ENCODE peak calls at places on chromosomes 11 and 22, in five cellular contexts. One of them, this sample, is unnamed.

GRCh38 chr11:12205330-12205729 is 94.9 kb downstream of the MICAL2 start:
- DNase-seq in IMR-90: peak
- DNase-seq in MM.1S: no peak
- DNase-seq in A549: no peak
- DNase-seq in aorta: no peak
- DNase-seq in this sample: no peak

GRCh38 chr11:77560605-77561004 is 29.1 kb upstream of the AQP11 start:
- DNase-seq in A549: peak
- DNase-seq in MM.1S: no peak
- DNase-seq in IMR-90: peak
- DNase-seq in aorta: no peak
- DNase-seq in this sample: no peak

GRCh38 chr11:47443028-47443700 is 5.8 kb downstream of the RAPSN start:
- DNase-seq in aorta: no peak
- DNase-seq in MM.1S: peak
- DNase-seq in IMR-90: no peak
- DNase-seq in A549: peak
- DNase-seq in this sample: no peak

GRCh38 chr11:32893091-32893946 is 708 bp downstream of the QSER1 start:
- DNase-seq in aorta: peak
- DNase-seq in A549: peak
- DNase-seq in IMR-90: peak
- DNase-seq in MM.1S: peak
- DNase-seq in this sample: peak

GRCh38 chr22:22714600-22715361 is 70.4 kb downstream of the GGTLC2 start:
- DNase-seq in IMR-90: no peak
- DNase-seq in MM.1S: no peak
- DNase-seq in aorta: no peak
- DNase-seq in A549: no peak
- DNase-seq in this sample: no peak

GRCh38 chr11:66685276-66686099 is 7.8 kb upstream of the RBM4B start:
- DNase-seq in aorta: no peak
- DNase-seq in MM.1S: no peak
- DNase-seq in IMR-90: no peak
- DNase-seq in A549: no peak
- DNase-seq in this sample: no peak

GRCh38 chr11:34174411-34175041 is 69.1 kb downstream of the NAT10 start:
- DNase-seq in A549: peak
- DNase-seq in IMR-90: peak
- DNase-seq in aorta: peak
- DNase-seq in MM.1S: peak
- DNase-seq in this sample: peak

GRCh38 chr11:8337115-8337386 is 73.4 kb upstream of the LMO1 start:
- DNase-seq in A549: no peak
- DNase-seq in IMR-90: no peak
- DNase-seq in aorta: no peak
- DNase-seq in MM.1S: no peak
- DNase-seq in this sample: no peak

GRCh38 chr11:7892751-7893356 is 38.2 kb downstream of the OR10A6 start:
- DNase-seq in MM.1S: peak
- DNase-seq in A549: peak
- DNase-seq in IMR-90: peak
- DNase-seq in aorta: no peak
- DNase-seq in this sample: no peak

GRCh38 chr11:19073454-19074415 is 13.2 kb upstream of the MRGPRX2 start:
- DNase-seq in A549: no peak
- DNase-seq in MM.1S: no peak
- DNase-seq in aorta: no peak
- DNase-seq in IMR-90: no peak
- DNase-seq in this sample: no peak

GRCh38 chr11:96863520-96863919 is 473.7 kb downstream of the JRKL start:
- DNase-seq in A549: no peak
- DNase-seq in aorta: no peak
- DNase-seq in MM.1S: no peak
- DNase-seq in IMR-90: no peak
- DNase-seq in this sample: peak

GRCh38 chr11:61621917-61622585 is 41.2 kb upstream of the SYT7 start:
- DNase-seq in IMR-90: no peak
- DNase-seq in aorta: no peak
- DNase-seq in A549: no peak
- DNase-seq in MM.1S: no peak
- DNase-seq in this sample: no peak

DNA sequence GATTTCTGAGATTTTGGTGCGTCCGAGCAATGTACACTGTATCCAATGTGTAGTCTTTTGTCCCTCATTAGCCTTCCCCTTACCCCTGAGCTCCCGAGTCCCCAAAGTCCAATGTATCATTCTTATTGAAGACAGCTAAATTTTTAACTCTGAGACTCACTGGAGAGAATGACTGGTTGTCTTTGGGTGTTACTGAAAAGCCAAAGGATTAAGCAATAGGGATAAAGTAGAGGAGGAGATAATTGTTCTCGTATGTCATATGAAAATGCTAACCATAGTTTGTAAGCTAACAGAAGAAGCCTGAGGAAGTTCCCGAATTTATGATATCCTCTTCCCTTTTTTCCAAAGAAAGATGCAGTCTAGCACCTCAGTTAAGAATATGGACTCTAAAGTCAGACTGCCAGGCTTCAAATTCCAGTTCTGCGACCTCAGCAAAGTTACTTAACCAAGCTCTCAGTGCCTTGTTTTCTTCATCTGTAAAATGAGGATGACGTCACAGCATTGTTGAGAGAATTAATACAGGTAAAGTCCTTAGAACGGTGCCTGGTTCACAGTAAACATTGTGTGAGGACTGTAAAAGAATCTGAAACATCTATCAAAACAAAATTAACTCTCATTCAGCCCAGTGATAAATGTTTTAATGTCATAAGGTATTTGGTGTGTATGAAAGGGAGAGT is 1.6 kb upstream of the MSANTD2 start:
- DNase-seq in IMR-90: peak
- DNase-seq in MM.1S: no peak
- DNase-seq in aorta: no peak
- DNase-seq in A549: no peak
- DNase-seq in this sample: no peak
- H3K4me3 ChIP-seq in IMR-90: no peak
- H3K4me3 ChIP-seq in MM.1S: no peak
- H3K4me3 ChIP-seq in aorta: no peak
- H3K4me3 ChIP-seq in A549: no peak
- H3K4me3 ChIP-seq in this sample: no peak

GRCh38 chr22:30420401-30421178 is 5.0 kb upstream of the MTFP1 start:
- DNase-seq in aorta: no peak
- DNase-seq in IMR-90: peak
- DNase-seq in A549: peak
- DNase-seq in MM.1S: no peak
- DNase-seq in this sample: no peak
- H3K4me3 ChIP-seq in aorta: no peak
- H3K4me3 ChIP-seq in IMR-90: no peak
- H3K4me3 ChIP-seq in A549: no peak
- H3K4me3 ChIP-seq in MM.1S: no peak
- H3K4me3 ChIP-seq in this sample: no peak

GRCh38 chr22:20567371-20567847 is 60.0 kb downstream of the MED15 start:
- DNase-seq in aorta: no peak
- DNase-seq in A549: peak
- DNase-seq in MM.1S: no peak
- DNase-seq in IMR-90: peak
- DNase-seq in this sample: peak
- H3K4me3 ChIP-seq in aorta: no peak
- H3K4me3 ChIP-seq in A549: no peak
- H3K4me3 ChIP-seq in MM.1S: no peak
- H3K4me3 ChIP-seq in IMR-90: no peak
- H3K4me3 ChIP-seq in this sample: no peak

DNA sequence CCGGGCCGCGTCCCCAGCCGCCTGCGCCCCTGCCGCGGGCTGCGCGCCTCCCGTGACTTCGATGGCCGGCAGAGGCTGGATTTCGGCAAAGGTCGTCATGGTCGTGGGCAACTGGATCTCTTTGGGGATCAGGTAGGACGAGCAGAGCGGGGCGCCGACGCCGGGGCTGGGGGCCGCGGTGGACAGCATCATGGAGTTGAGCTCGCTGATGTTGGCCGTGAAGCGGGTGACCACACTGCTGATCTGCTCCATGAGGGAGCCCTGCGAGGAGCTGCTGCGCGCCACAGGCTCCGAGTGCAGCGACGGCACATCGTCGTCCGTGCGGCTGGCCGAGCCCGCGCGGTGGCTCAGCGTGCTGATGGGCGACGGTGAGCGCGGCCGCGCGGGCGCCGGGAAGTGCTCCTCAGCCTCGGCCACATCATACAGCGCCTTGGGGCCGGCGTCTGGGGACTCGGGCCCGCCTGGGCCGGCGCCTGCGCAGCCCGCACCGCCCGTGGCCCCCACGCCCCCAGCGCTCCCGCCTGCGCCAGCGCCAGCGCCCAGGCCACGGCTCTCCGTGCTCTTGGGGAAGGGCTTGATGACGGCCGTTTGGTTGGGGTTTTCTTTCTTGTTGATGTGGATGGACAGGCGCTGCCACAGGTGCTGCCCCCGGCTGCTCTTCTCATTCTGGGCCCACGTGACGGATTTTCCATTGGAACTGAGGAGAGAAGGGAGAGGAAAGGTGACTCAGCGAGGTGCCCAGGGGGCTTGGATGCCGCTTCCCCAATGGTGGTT is 171.5 kb upstream of the CTSC start:
- DNase-seq in A549: peak
- DNase-seq in aorta: peak
- DNase-seq in IMR-90: no peak
- DNase-seq in MM.1S: no peak
- DNase-seq in this sample: peak
- H3K4me3 ChIP-seq in A549: peak
- H3K4me3 ChIP-seq in aorta: no peak
- H3K4me3 ChIP-seq in IMR-90: peak
- H3K4me3 ChIP-seq in MM.1S: no peak
- H3K4me3 ChIP-seq in this sample: peak